ENCODE peak calls at places on chromosomes 5 and 9, in four cellular contexts. G is T-helper 9 cell, J is NCI-H226, X is T47D. R is an unnamed sample.

GRCh38 chr5:140242099-140242498 is 60.8 kb downstream of the PFDN1 start:
- DNase-seq in G (no peak), J (no peak), X (no peak), R (no peak)

GRCh38 chr9:90053027-90053426 is 448.2 kb downstream of the GADD45G start:
- DNase-seq in G (no peak), J (no peak), X (no peak), R (peak)

GRCh38 chr5:68554566-68555279 is 339.2 kb downstream of the PIK3R1 start:
- DNase-seq in G (no peak), J (peak), X (no peak), R (no peak)

GRCh38 chr5:38607396-38607795 is 51.0 kb upstream of the LIFR start:
- DNase-seq in G (no peak), J (peak), X (no peak), R (peak)

GRCh38 chr9:126459126-126459525 is 132.5 kb downstream of the MVB12B start:
- DNase-seq in G (no peak), J (no peak), X (no peak), R (no peak)

GRCh38 chr5:181052526-181052927 is 12.5 kb downstream of the BTNL9 start:
- DNase-seq in G (no peak), J (no peak), X (no peak), R (peak)

GRCh38 chr5:56814963-56815656 is at the start of gene MAP3K1:
- DNase-seq in G (peak), J (peak), X (peak), R (peak)

GRCh38 chr5:53303105-53303504 is 177.3 kb upstream of the FST start:
- DNase-seq in G (no peak), J (peak), X (no peak), R (no peak)

GRCh38 chr9:130815242-130815808 is 19.7 kb upstream of the ABL1 start:
- DNase-seq in G (no peak), J (no peak), X (no peak), R (no peak)

GRCh38 chr9:101536351-101536750 is 2.7 kb downstream of the RNF20 start:
- DNase-seq in G (no peak), J (no peak), X (no peak), R (no peak)